ENCODE peak calls at places on chromosome 10, in four cellular contexts. P is HepG2, U is GM12878, X is K562. L is an unnamed sample.

GRCh38 chr10:98374176-98374969 is 40.6 kb downstream of the PYROXD2 start:
- DNase-seq in P (no peak), U (no peak), X (no peak), L (no peak)

GRCh38 chr10:29876008-29876555 is 183.3 kb downstream of the JCAD start:
- DNase-seq in P (no peak), U (no peak), X (no peak), L (no peak)

GRCh38 chr10:77350711-77351119 is 286.9 kb downstream of the KCNMA1 start:
- DNase-seq in P (no peak), U (no peak), X (peak; percentile 51), L (no peak)

GRCh38 chr10:1395025-1395981 is 339.1 kb downstream of the WDR37 start:
- DNase-seq in P (no peak), U (no peak), X (no peak), L (no peak)

GRCh38 chr10:113084031-113084430 is 134.0 kb downstream of the TCF7L2 start:
- DNase-seq in P (no peak), U (no peak), X (no peak), L (no peak)

GRCh38 chr10:541750-542371 is 147.6 kb downstream of the DIP2C start:
- DNase-seq in P (no peak), U (no peak), X (no peak), L (no peak)

GRCh38 chr10:7117177-7117799 is 293.5 kb downstream of the SFMBT2 start:
- DNase-seq in P (no peak), U (no peak), X (no peak), L (no peak)

GRCh38 chr10:130471486-130471885 is 335.3 kb downstream of the GLRX3 start:
- DNase-seq in P (no peak), U (no peak), X (no peak), L (no peak)

GRCh38 chr10:103145860-103146466 is 47.1 kb downstream of the NT5C2 start:
- DNase-seq in P (peak; percentile 42), U (no peak), X (peak; percentile 67), L (no peak)

GRCh38 chr10:88110355-88110754 is 246.9 kb downstream of the PTEN start:
- DNase-seq in P (no peak), U (no peak), X (no peak), L (no peak)

GRCh38 chr10:688287-688620 is 1.2 kb downstream of the DIP2C start:
- DNase-seq in P (no peak), U (no peak), X (no peak), L (no peak)

GRCh38 chr10:59900044-59900727 is 6.2 kb downstream of the CCDC6 start:
- DNase-seq in P (no peak), U (no peak), X (no peak), L (no peak)

DNA sequence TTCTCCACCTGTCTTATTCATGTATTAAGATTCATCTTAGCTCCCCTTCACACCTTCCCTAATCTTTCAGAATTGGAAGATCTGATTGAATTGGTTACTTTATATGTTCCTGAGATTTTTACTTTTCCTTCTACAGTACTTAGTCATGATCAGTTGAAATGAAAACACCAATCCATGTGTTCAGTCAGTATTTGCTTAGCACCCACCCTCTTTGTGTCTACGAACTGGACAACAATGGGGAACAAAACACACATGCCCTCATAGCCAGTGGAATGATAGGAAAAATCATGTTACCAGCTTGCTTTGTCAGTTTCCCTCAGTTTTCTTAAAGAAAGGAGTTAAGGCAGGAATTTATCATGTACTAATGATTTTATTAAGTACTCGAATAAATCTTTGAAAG is 2.0 kb downstream of the MASTL start:
- DNase-seq in P (peak; percentile 34), U (no peak), X (no peak), L (no peak)
- TF ChIP-seq CREM in P (no peak), U (no peak), X (no peak), L (no peak)

GRCh38 chr10:76282122-76283030 is 851.0 kb downstream of the LRMDA start:
- DNase-seq in P (no peak), U (no peak), X (no peak), L (no peak)
- TF ChIP-seq CREM in P (no peak), U (no peak), X (no peak), L (no peak)

GRCh38 chr10:3748484-3748883 is 36.5 kb downstream of the KLF6 start:
- DNase-seq in P (no peak), U (no peak), X (no peak), L (no peak)

GRCh38 chr10:3747984-3748383 is 37.0 kb downstream of the KLF6 start:
- DNase-seq in P (peak; percentile 81), U (no peak), X (no peak), L (no peak)

GRCh38 chr10:3750352-3750816 is 34.6 kb downstream of the KLF6 start:
- DNase-seq in P (no peak), U (no peak), X (no peak), L (no peak)

GRCh38 chr10:3749597-3750351 is 35.2 kb downstream of the KLF6 start:
- DNase-seq in P (peak; percentile 31), U (no peak), X (no peak), L (no peak)

GRCh38 chr10:3749011-3749410 is 36.0 kb downstream of the KLF6 start:
- DNase-seq in P (no peak), U (no peak), X (no peak), L (no peak)
- TF ChIP-seq CREM in P (no peak), U (no peak), X (no peak), L (no peak)

DNA sequence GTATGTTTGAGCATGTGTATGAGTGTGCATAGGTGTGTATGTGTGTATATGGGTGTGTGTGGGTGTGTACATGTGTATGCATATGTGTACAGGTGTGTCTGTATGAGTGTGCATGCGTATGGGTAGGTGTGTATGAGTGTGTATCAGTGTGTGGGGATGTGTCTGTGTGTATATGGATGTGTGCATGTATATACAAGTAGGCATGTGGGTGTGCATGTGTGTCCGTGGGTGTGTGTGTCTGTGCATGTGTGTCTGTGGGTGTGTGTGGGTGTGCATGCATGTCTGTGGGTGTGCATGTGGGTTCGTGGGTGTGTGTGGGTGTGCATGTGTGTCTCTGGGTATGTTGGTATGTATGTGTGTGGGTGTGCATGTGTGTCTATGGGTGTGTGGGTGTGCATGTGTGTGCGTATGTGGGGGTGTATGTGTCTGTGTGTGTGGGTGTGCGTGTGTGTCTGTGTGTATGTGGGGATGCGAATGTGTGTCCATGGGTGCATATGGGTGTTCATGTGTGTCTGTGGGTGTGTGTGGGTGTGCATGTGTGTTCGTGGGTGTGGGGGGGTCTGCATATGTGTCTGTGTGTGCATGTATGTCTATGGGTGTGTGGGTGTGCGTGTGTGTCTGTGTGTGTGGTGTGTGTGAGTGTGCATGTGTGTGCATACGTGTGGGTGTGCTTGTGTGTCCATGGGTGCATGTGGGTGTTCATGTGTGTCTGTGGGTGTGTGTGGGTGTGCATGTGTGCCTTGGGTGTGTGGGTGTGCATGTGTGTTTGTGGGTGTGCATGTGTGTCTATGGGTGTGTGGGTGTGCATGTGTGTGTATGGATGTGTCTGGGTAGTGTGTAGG is 20.6 kb downstream of the EMX2 start:
- DNase-seq in P (no peak), U (no peak), X (no peak), L (no peak)
- TF ChIP-seq CREM in P (no peak), U (no peak), X (no peak), L (no peak)

GRCh38 chr10:132110091-132110490 is 44.3 kb downstream of the JAKMIP3 start:
- DNase-seq in P (no peak), U (no peak), X (no peak), L (peak; percentile 6)

GRCh38 chr10:132107211-132107946 is 41.6 kb downstream of the JAKMIP3 start:
- DNase-seq in P (no peak), U (no peak), X (no peak), L (no peak)

GRCh38 chr10:132109341-132110072 is 43.8 kb downstream of the JAKMIP3 start:
- DNase-seq in P (no peak), U (no peak), X (no peak), L (no peak)

GRCh38 chr10:132106431-132106830 is 40.7 kb downstream of the JAKMIP3 start:
- DNase-seq in P (no peak), U (no peak), X (no peak), L (no peak)

GRCh38 chr10:132107947-132108877 is 42.5 kb downstream of the JAKMIP3 start:
- DNase-seq in P (no peak), U (no peak), X (no peak), L (no peak)
- TF ChIP-seq CREM in P (no peak), U (no peak), X (no peak), L (no peak)

GRCh38 chr10:33244354-33244967 is 90.0 kb downstream of the NRP1 start:
- DNase-seq in P (no peak), U (no peak), X (no peak), L (no peak)
- TF ChIP-seq CREM in P (no peak), U (no peak), X (no peak), L (no peak)

GRCh38 chr10:65805993-65806392 is 1119.8 kb upstream of the LRRTM3 start:
- DNase-seq in P (no peak), U (no peak), X (no peak), L (no peak)

GRCh38 chr10:65811931-65812525 is 1113.8 kb upstream of the LRRTM3 start:
- DNase-seq in P (no peak), U (no peak), X (no peak), L (no peak)

GRCh38 chr10:65808687-65809333 is 1117.0 kb upstream of the LRRTM3 start:
- DNase-seq in P (no peak), U (no peak), X (no peak), L (no peak)
- TF ChIP-seq CREM in P (no peak), U (no peak), X (no peak), L (no peak)

DNA sequence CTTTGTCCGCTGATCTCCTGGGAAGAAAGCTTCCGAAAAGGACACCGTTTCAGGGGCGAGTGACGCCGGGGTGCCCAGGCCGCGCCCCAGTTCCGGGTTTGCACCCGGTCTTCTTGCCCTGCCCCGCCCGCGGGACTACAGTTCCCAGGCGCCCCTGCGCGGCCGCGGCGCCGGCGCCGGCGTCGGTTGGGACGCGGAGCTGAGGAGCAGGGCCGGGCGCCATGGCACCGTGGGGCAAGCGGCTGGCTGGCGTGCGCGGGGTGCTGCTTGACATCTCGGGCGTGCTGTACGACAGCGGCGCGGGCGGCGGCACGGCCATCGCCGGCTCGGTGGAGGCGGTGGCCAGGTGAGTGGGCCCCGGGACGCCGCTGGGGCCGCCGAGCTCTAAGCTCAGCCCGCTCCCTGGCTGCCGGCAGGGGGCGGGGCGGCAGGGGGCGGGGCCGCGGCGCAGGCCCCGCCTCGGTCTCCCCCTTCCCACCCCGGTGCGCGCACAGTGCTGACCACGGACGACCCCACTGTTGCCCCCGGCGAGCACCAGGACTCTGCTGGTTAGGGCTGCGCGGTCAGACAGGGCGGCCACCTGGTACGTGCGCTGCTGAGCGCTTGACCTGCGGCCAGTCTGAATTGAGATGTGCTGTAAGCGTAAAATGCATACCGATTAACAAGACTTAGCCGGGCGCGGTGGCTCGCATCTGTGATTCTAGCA is at the start of gene LHPP:
- DNase-seq in P (peak; percentile 54), U (peak; percentile 32), X (peak; percentile 88), L (peak; percentile 81)
- TF ChIP-seq CREM in P (no peak), U (peak; percentile 75), X (peak; percentile 87), L (no peak)

GRCh38 chr10:79372871-79373270 is 25.6 kb downstream of the PPIF start:
- DNase-seq in P (no peak), U (no peak), X (no peak), L (no peak)

GRCh38 chr10:79361721-79362397 is 14.6 kb downstream of the PPIF start:
- DNase-seq in P (no peak), U (no peak), X (no peak), L (no peak)

GRCh38 chr10:79367421-79368189 is 20.3 kb downstream of the PPIF start:
- DNase-seq in P (no peak), U (no peak), X (no peak), L (no peak)
- TF ChIP-seq CREM in P (no peak), U (no peak), X (no peak), L (no peak)